ENCODE peak calls at places on chromosome 3, in seven cellular contexts. P is WTC11; M is AG10803; N is GM10248; Y is mucosa of descending colon; H is PC-3; D is CD4-positive, alpha-beta T cell. U is an unnamed sample.

GRCh38 chr3:29914861-29915524 is 634.1 kb downstream of the RBMS3 start:
- DNase-seq in P (no peak), M (peak; percentile 67), N (no peak), Y (no peak), H (peak; percentile 85), D (no peak), U (no peak)

GRCh38 chr3:147458995-147459704 is 50.0 kb downstream of the ZIC1 start:
- DNase-seq in P (no peak), M (peak; percentile 3), N (no peak), Y (no peak), H (no peak), D (no peak), U (no peak)

GRCh38 chr3:17772556-17772955 is 30.1 kb upstream of the TBC1D5 start:
- DNase-seq in P (no peak), M (no peak), N (no peak), Y (no peak), H (no peak), D (no peak), U (no peak)

GRCh38 chr3:196499061-196499460 is 4.5 kb downstream of the RNF168 start:
- DNase-seq in P (no peak), M (peak; percentile 69), N (no peak), Y (no peak), H (no peak), D (no peak), U (no peak)

GRCh38 chr3:155391583-155391982 is 98.1 kb upstream of the STRIT1 start:
- DNase-seq in P (no peak), M (peak; percentile 99), N (no peak), Y (no peak), H (peak; percentile 93), D (no peak), U (no peak)

GRCh38 chr3:103127116-103127630 is 692.4 kb downstream of the ZPLD1 start:
- DNase-seq in P (no peak), M (no peak), N (no peak), Y (no peak), H (no peak), D (no peak), U (no peak)

GRCh38 chr3:172595648-172596393 is 72.6 kb upstream of the TNFSF10 start:
- DNase-seq in P (no peak), M (peak; percentile 64), N (peak; percentile 71), Y (no peak), H (peak; percentile 77), D (peak; percentile 17), U (peak; percentile 9)

GRCh38 chr3:52323526-52324295 is 7.6 kb downstream of the DNAH1 start:
- DNase-seq in P (no peak), M (peak; percentile 6), N (no peak), Y (peak; percentile 15), H (no peak), D (no peak), U (no peak)

GRCh38 chr3:195259146-195259563 is 11.8 kb downstream of the XXYLT1 start:
- DNase-seq in P (no peak), M (peak; percentile 82), N (no peak), Y (no peak), H (peak; percentile 30), D (no peak), U (no peak)

GRCh38 chr3:172084871-172085556 is 45.6 kb downstream of the FNDC3B start:
- DNase-seq in P (no peak), M (peak; percentile 40), N (no peak), Y (no peak), H (no peak), D (no peak), U (no peak)

DNA sequence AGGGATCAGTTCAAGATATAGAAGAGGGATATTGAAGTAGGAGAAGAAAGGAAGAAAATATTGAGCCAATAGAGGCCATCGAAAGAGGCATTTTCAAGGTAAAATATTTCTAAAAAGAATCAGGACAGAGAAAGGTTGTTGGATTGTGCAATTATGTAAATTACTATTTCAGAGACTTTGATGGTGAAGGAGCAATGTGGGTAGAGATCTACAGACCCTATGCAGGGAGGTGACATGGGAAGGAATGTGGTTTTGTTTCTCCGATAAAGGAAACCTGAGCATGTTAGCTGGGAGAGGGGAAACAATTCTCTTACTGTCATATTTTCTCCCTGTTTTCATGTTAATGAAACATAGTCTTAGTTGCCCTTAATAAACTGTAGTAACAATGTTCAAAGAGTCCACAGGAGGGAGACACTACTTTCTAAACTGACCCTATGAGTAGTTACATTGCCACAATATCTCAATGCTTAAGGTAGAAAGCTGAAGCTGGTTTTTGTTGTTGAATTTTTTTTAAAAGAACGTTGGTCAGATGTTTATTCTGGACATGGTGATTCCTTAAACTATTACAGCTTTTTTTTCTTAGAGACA is 133.3 kb downstream of the GRM7 start:
- DNase-seq in P (no peak), M (no peak), N (no peak), Y (no peak), H (peak; percentile 11), D (no peak), U (no peak)
- TF ChIP-seq CTCF in P (no peak), M (no peak), N (no peak), Y (no peak), H (peak; percentile 30), D (no peak), U (peak; percentile 14)

GRCh38 chr3:41526995-41527573 is 327.8 kb downstream of the CTNNB1 start:
- DNase-seq in P (no peak), M (no peak), N (no peak), Y (no peak), H (no peak), D (no peak), U (no peak)
- TF ChIP-seq CTCF in P (no peak), M (no peak), N (no peak), Y (no peak), H (no peak), D (no peak), U (no peak)

GRCh38 chr3:140972833-140973232 is 31.2 kb downstream of the SLC25A36 start:
- DNase-seq in P (no peak), M (peak; percentile 28), N (peak; percentile 8), Y (no peak), H (peak; percentile 22), D (no peak), U (no peak)
- TF ChIP-seq CTCF in P (no peak), M (peak; percentile 50), N (peak; percentile 28), Y (no peak), H (peak; percentile 53), D (no peak), U (peak; percentile 12)

GRCh38 chr3:11583226-11583625 is 60.5 kb downstream of the VGLL4 start:
- DNase-seq in P (no peak), M (peak; percentile 57), N (no peak), Y (no peak), H (no peak), D (no peak), U (no peak)
- TF ChIP-seq CTCF in P (no peak), M (no peak), N (no peak), Y (no peak), H (no peak), D (no peak), U (no peak)